ENCODE peak calls at places on chromosomes 4 and X, in six cellular contexts. V is transverse colon, Y is tibial nerve, Q is endothelial cell, N is retinal pigment epithelial cell, T is AG04450. D is an unnamed sample.

GRCh38 chr4:54746228-54746627 is 88.5 kb downstream of the KIT start:
- DNase-seq in V (no peak), Y (no peak), Q (no peak), N (no peak), T (no peak), D (peak; percentile 46)

GRCh38 chr4:6768539-6768905 is 14.0 kb upstream of the KIAA0232 start:
- DNase-seq in V (no peak), Y (no peak), Q (no peak), N (no peak), T (no peak), D (no peak)

GRCh38 chr4:183249854-183250253 is 70.2 kb downstream of the CLDN22 start:
- DNase-seq in V (peak; percentile 19), Y (no peak), Q (peak; percentile 35), N (no peak), T (no peak), D (peak; percentile 23)

GRCh38 chr4:119087121-119087520 is 48.5 kb upstream of the MYOZ2 start:
- DNase-seq in V (no peak), Y (no peak), Q (no peak), N (no peak), T (no peak), D (no peak)

GRCh38 chrX:152619897-152620296 is 17.8 kb upstream of the GABRQ start:
- DNase-seq in V (no peak), Y (no peak), Q (no peak), N (no peak), T (no peak), D (no peak)

GRCh38 chrX:70096052-70096451 is 33.8 kb downstream of the OTUD6A start:
- DNase-seq in V (no peak), Y (no peak), Q (peak; percentile 3), N (no peak), T (no peak), D (no peak)

GRCh38 chr4:138500869-138501268 is 258.7 kb upstream of the SLC7A11 start:
- DNase-seq in V (no peak), Y (no peak), Q (no peak), N (no peak), T (no peak), D (no peak)

GRCh38 chrX:13473666-13474516 is 95.5 kb upstream of the EGFL6 start:
- DNase-seq in V (no peak), Y (no peak), Q (no peak), N (no peak), T (no peak), D (no peak)

GRCh38 chrX:13506574-13506973 is 62.8 kb upstream of the EGFL6 start:
- DNase-seq in V (peak; percentile 56), Y (no peak), Q (peak; percentile 14), N (no peak), T (peak; percentile 23), D (peak; percentile 49)

GRCh38 chrX:150316564-150316963 is 46.6 kb upstream of the MAMLD1 start:
- DNase-seq in V (no peak), Y (no peak), Q (no peak), N (no peak), T (no peak), D (no peak)

GRCh38 chr4:169272265-169272886 is 1.6 kb upstream of the SH3RF1 start:
- DNase-seq in V (no peak), Y (no peak), Q (no peak), N (no peak), T (peak; percentile 49), D (no peak)

GRCh38 chrX:123756320-123756719 is 23.5 kb upstream of the THOC2 start:
- DNase-seq in V (no peak), Y (no peak), Q (no peak), N (no peak), T (no peak), D (no peak)

GRCh38 chrX:111355523-111356122 is 56.4 kb downstream of the DCX start:
- DNase-seq in V (no peak), Y (no peak), Q (no peak), N (no peak), T (no peak), D (no peak)

GRCh38 chrX:72243472-72243871 is 4.6 kb upstream of the ERCC6L start:
- DNase-seq in V (no peak), Y (no peak), Q (no peak), N (no peak), T (no peak), D (peak; percentile 9)

GRCh38 chr4:188915175-188915574 is 775.9 kb downstream of the TRIML1 start:
- DNase-seq in V (no peak), Y (no peak), Q (no peak), N (no peak), T (no peak), D (no peak)

GRCh38 chr4:93814141-93814540 is 14.4 kb upstream of the ATOH1 start:
- DNase-seq in V (no peak), Y (no peak), Q (no peak), N (no peak), T (no peak), D (no peak)

GRCh38 chr4:48801739-48802138 is 21.7 kb upstream of the FRYL start:
- DNase-seq in V (no peak), Y (no peak), Q (no peak), N (no peak), T (no peak), D (no peak)

GRCh38 chr4:89161841-89162240 is 50.5 kb downstream of the TIGD2 start:
- DNase-seq in V (no peak), Y (no peak), Q (no peak), N (no peak), T (no peak), D (no peak)

GRCh38 chrX:68994883-68995255 is 166.0 kb downstream of the EFNB1 start:
- DNase-seq in V (no peak), Y (no peak), Q (no peak), N (no peak), T (no peak), D (no peak)

GRCh38 chr4:123399638-123400358 is 3.2 kb downstream of the SPRY1 start:
- DNase-seq in V (no peak), Y (peak; percentile 28), Q (no peak), N (no peak), T (no peak), D (no peak)

GRCh38 chr4:147927377-147928137 is 195.7 kb downstream of the ARHGAP10 start:
- DNase-seq in V (no peak), Y (no peak), Q (no peak), N (no peak), T (no peak), D (peak; percentile 9)

GRCh38 chr4:7291372-7292135 is 99.2 kb downstream of the SORCS2 start:
- DNase-seq in V (peak; percentile 40), Y (peak; percentile 53), Q (no peak), N (peak; percentile 23), T (no peak), D (no peak)

GRCh38 chr4:105963461-105964400 is 68.5 kb downstream of the NPNT start:
- DNase-seq in V (no peak), Y (no peak), Q (no peak), N (peak; percentile 53), T (no peak), D (no peak)

GRCh38 chr4:38949416-38950051 is 81.9 kb downstream of the FAM114A1 start:
- DNase-seq in V (no peak), Y (no peak), Q (no peak), N (no peak), T (no peak), D (peak; percentile 13)

GRCh38 chr4:114180481-114180880 is 201.0 kb upstream of the ARSJ start:
- DNase-seq in V (no peak), Y (peak; percentile 33), Q (peak; percentile 59), N (no peak), T (peak; percentile 75), D (peak; percentile 69)

GRCh38 chr4:185654965-185655554 is 119.8 kb upstream of the PDLIM3 start:
- DNase-seq in V (no peak), Y (no peak), Q (no peak), N (no peak), T (no peak), D (no peak)

GRCh38 chr4:185657699-185658098 is 122.4 kb upstream of the PDLIM3 start:
- DNase-seq in V (no peak), Y (no peak), Q (no peak), N (no peak), T (no peak), D (no peak)

GRCh38 chr4:185654311-185654710 is 119.0 kb upstream of the PDLIM3 start:
- DNase-seq in V (no peak), Y (no peak), Q (no peak), N (no peak), T (no peak), D (no peak)

GRCh38 chr4:185657191-185657590 is 121.9 kb upstream of the PDLIM3 start:
- DNase-seq in V (no peak), Y (no peak), Q (no peak), N (peak; percentile 56), T (no peak), D (no peak)

DNA sequence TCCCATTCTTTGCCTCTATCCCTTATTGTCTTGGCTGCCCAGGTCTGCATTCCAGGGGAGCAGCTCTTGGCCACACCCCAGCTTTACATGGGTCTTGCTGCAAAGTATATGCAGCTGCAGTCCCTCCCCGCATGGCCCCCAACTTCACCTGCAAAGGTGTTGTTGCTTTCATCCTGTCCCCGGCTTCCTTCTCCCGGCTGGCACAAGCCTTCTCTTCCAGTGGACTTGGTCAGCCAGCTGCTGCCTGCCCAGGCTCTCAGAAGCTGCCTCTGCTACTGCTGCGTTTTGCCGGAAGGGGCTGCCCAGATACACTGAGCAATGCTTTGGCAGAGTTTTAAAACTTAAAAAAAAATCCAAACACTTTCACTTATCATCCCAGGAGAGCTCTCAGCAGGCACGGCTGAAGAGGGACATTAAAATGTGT is 121.2 kb upstream of the PDLIM3 start:
- DNase-seq in V (peak; percentile 25), Y (peak; percentile 10), Q (no peak), N (peak; percentile 35), T (no peak), D (peak; percentile 38)
- TF ChIP-seq CTCF in V (peak; percentile 22), Y (peak; percentile 54), Q (no peak), N (peak; percentile 71), T (peak; percentile 48), D (peak; percentile 80)

DNA sequence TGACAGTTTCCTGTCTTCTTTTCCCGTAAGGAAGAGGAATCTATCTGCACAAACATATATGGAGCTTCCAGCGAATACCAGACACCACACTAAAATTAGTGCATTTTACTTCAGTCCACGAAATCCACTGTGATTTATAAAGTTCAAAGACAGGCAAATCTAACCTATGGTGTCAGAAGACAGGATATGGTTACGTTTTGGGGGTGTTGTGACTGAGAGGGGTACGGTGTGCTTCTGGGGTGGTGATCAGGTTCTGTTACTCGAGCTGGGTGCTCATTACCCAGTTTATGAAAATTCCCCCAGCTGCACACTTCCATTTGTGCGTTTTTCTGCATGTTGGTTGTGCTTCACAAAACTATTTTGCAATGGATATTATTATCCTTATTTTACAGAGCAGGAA is 10.3 kb downstream of the VGLL1 start:
- DNase-seq in V (no peak), Y (no peak), Q (no peak), N (no peak), T (no peak), D (no peak)
- TF ChIP-seq CTCF in V (no peak), Y (no peak), Q (no peak), N (no peak), T (no peak), D (no peak)

GRCh38 chr4:126957555-126958440 is 675.0 kb upstream of the INTU start:
- DNase-seq in V (no peak), Y (no peak), Q (no peak), N (no peak), T (no peak), D (peak; percentile 36)
- TF ChIP-seq CTCF in V (no peak), Y (no peak), Q (no peak), N (peak; percentile 22), T (no peak), D (no peak)

DNA sequence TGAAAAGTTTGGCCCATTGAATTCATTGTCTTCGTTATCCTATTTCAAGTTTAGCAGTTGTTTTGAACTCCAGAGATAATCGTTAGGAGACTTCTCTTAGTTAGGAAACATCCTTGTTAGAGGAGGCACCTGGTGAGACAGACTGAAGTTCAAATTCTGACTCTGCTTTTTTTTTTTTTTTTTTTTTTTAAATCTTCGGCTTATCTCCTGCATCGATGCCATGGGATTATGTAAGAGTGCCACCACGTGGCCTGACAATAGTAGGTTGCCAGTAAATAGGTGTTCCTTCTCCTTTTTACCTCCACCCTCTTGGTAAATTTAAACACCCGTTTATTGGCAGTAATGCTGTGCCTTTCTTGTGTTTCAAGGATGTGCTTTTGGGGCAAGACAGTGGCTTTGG is 149.3 kb downstream of the SOWAHB start:
- DNase-seq in V (peak; percentile 63), Y (peak; percentile 55), Q (peak; percentile 30), N (no peak), T (no peak), D (no peak)
- TF ChIP-seq CTCF in V (peak; percentile 28), Y (peak; percentile 42), Q (peak; percentile 19), N (peak; percentile 36), T (no peak), D (peak; percentile 41)

D was measured in astrocyte of the cerebellum.